ENCODE peak calls at places on chromosomes 4 and X, in seven cellular contexts. E is neuronal stem cell, I is H9, X is mesendoderm, A is IMR-90, U is H1, Q is trophoblast cell. Y is an unnamed sample.

GRCh38 chrX:46485897-46486296 is 59.3 kb downstream of the ZNF674 start:
- DNase-seq in E (no peak), I (peak; percentile 67), X (peak; percentile 26), A (no peak), U (peak; percentile 45), Q (no peak), Y (no peak)

GRCh38 chr4:67558493-67558892 is at the start of gene STAP1:
- DNase-seq in E (no peak), I (no peak), X (no peak), A (no peak), U (no peak), Q (no peak), Y (no peak)

GRCh38 chr4:19969492-19969891 is 282.2 kb upstream of the SLIT2 start:
- DNase-seq in E (no peak), I (no peak), X (peak; percentile 30), A (no peak), U (no peak), Q (no peak), Y (no peak)

GRCh38 chrX:138748480-138748879 is 37.0 kb upstream of the FGF13 start:
- DNase-seq in E (no peak), I (no peak), X (no peak), A (peak; percentile 6), U (no peak), Q (no peak), Y (no peak)

GRCh38 chrX:39301041-39301440 is 499.8 kb downstream of the MID1IP1 start:
- DNase-seq in E (no peak), I (no peak), X (no peak), A (no peak), U (no peak), Q (no peak), Y (no peak)

GRCh38 chr4:127370495-127371069 is 262.2 kb upstream of the INTU start:
- DNase-seq in E (no peak), I (no peak), X (no peak), A (peak; percentile 1), U (no peak), Q (no peak), Y (peak; percentile 54)

GRCh38 chr4:119597377-119597776 is 31.2 kb downstream of the PDE5A start:
- DNase-seq in E (no peak), I (no peak), X (peak; percentile 42), A (peak; percentile 48), U (no peak), Q (no peak), Y (peak; percentile 77)

GRCh38 chr4:721261-722171 is 15.9 kb downstream of the PCGF3 start:
- DNase-seq in E (no peak), I (no peak), X (no peak), A (no peak), U (no peak), Q (no peak), Y (no peak)

GRCh38 chr4:75990129-75990528 is 616 bp downstream of the SDAD1 start:
- DNase-seq in E (no peak), I (no peak), X (no peak), A (peak; percentile 15), U (no peak), Q (no peak), Y (peak; percentile 33)

GRCh38 chrX:105013719-105014118 is 206.8 kb downstream of the TEX13A start:
- DNase-seq in E (no peak), I (no peak), X (no peak), A (no peak), U (no peak), Q (no peak), Y (no peak)

GRCh38 chr4:186593587-186593973 is 38.2 kb upstream of the MTNR1A start:
- DNase-seq in E (no peak), I (no peak), X (peak; percentile 17), A (no peak), U (no peak), Q (no peak), Y (no peak)

DNA sequence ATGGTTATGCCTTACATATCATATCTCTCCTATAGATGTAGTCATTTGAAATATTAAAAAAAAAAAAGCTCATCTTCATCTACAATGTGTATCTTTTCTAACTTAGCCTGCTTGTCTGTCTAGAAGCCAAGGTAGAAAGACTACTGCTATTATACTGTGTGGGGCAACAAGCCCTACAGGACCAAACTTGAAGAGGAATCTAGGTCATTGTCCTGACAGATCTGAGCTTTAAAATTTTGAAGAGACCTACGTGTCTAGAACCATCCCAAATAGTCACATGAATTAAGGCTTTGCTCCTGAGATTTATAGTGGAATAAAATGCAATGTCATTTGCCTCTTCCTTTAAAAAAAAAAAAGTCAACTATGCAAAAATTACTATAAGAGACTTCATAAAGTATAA is 95.8 kb downstream of the PALLD start:
- DNase-seq in E (no peak), I (no peak), X (no peak), A (no peak), U (no peak), Q (no peak), Y (no peak)
- H3K9ac ChIP-seq in E (no peak overlapping the region), I (no peak overlapping the region), X (no peak overlapping the region), A (no peak overlapping the region), U (no peak overlapping the region), Q (no peak overlapping the region), Y (no peak overlapping the region)

GRCh38 chr4:25310066-25310824 is 2.3 kb upstream of the ZCCHC4 start:
- DNase-seq in E (no peak), I (no peak), X (no peak), A (no peak), U (no peak), Q (no peak), Y (no peak)
- H2BK5ac ChIP-seq in E (no peak overlapping the region), I (no peak overlapping the region), X (no peak overlapping the region), A (no peak overlapping the region), U (no peak overlapping the region), Q (no peak overlapping the region), Y (no peak overlapping the region)

GRCh38 chrX:12955882-12956703 is 18.8 kb upstream of the TMSB4X start:
- DNase-seq in E (no peak), I (no peak), X (peak; percentile 67), A (peak; percentile 84), U (no peak), Q (no peak), Y (peak; percentile 91)
- H3K9ac ChIP-seq in E (no peak overlapping the region), I (no peak overlapping the region), X (no peak overlapping the region), A (peak overlapping the region; percentile 67), U (no peak overlapping the region), Q (no peak overlapping the region), Y (peak overlapping the region; percentile 1)

GRCh38 chr4:36292551-36293188 is 11.3 kb downstream of the DTHD1 start:
- DNase-seq in E (no peak), I (no peak), X (no peak), A (no peak), U (no peak), Q (no peak), Y (no peak)
- H2BK5ac ChIP-seq in E (no peak overlapping the region), I (no peak overlapping the region), X (no peak overlapping the region), A (no peak overlapping the region), U (no peak overlapping the region), Q (no peak overlapping the region), Y (no peak overlapping the region)

GRCh38 chr4:7289619-7290018 is 97.3 kb downstream of the SORCS2 start:
- DNase-seq in E (no peak), I (no peak), X (no peak), A (no peak), U (no peak), Q (no peak), Y (no peak)
- H3K9ac ChIP-seq in E (no peak overlapping the region), I (no peak overlapping the region), X (no peak overlapping the region), A (no peak overlapping the region), U (no peak overlapping the region), Q (no peak overlapping the region), Y (no peak overlapping the region)

DNA sequence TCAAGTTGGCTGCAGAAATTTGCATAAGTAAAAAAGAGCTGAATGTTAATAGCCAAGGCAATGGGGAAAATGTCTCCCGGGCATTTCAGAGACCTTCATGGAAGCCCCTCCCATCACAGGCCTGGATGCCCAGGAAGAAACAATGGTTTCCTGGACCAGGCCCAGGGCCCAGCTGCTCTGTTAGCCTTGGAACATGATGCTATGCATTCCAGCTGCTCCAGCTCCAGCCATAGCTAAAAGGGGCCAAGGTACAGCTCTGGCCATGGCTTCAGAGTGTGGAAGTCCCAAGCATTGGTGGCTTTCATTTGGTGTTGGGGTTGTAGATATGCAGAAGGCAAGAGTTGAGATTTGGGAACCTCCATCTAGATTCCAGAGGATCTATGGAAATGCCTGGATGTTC is 508.3 kb downstream of the SPRY1 start:
- DNase-seq in E (no peak), I (no peak), X (no peak), A (no peak), U (no peak), Q (no peak), Y (no peak)
- H2BK5ac ChIP-seq in E (no peak overlapping the region), I (no peak overlapping the region), X (no peak overlapping the region), A (no peak overlapping the region), U (no peak overlapping the region), Q (no peak overlapping the region), Y (no peak overlapping the region)

GRCh38 chr4:5462254-5462835 is 246.0 kb downstream of the EVC2 start:
- DNase-seq in E (no peak), I (no peak), X (no peak), A (no peak), U (peak; percentile 13), Q (no peak), Y (no peak)
- H3K9ac ChIP-seq in E (no peak overlapping the region), I (no peak overlapping the region), X (no peak overlapping the region), A (no peak overlapping the region), U (no peak overlapping the region), Q (no peak overlapping the region), Y (no peak overlapping the region)

GRCh38 chr4:176671532-176671931 is 121.2 kb downstream of the VEGFC start:
- DNase-seq in E (no peak), I (no peak), X (no peak), A (peak; percentile 44), U (no peak), Q (no peak), Y (no peak)

GRCh38 chr4:176664964-176665363 is 127.8 kb downstream of the VEGFC start:
- DNase-seq in E (no peak), I (no peak), X (no peak), A (no peak), U (no peak), Q (no peak), Y (no peak)

DNA sequence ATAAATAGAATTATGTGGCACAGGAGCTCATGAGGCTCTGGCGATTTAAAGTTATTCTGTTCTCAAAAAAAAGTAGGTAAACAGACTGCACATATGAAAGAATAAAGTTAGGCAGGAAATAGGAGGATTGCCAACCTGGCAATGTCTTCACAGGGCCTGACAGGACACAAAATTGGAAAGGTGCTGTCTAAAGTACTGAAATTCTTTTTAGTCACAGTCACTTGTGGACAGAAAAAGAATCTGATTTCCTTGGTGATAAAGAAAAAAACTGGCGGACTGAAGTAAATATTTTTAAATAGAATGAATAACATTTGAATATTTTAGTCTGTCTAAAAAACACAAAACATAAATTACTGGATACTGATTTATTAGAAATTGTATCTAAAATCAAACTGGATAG is 124.4 kb downstream of the VEGFC start:
- DNase-seq in E (no peak), I (no peak), X (no peak), A (no peak), U (no peak), Q (no peak), Y (no peak)
- H2BK5ac ChIP-seq in E (no peak overlapping the region), I (no peak overlapping the region), X (no peak overlapping the region), A (no peak overlapping the region), U (no peak overlapping the region), Q (no peak overlapping the region), Y (no peak overlapping the region)

GRCh38 chr4:4491396-4491893 is 50.4 kb downstream of the STX18 start:
- DNase-seq in E (no peak), I (no peak), X (no peak), A (no peak), U (no peak), Q (no peak), Y (no peak)
- H3K9ac ChIP-seq in E (no peak overlapping the region), I (no peak overlapping the region), X (no peak overlapping the region), A (no peak overlapping the region), U (no peak overlapping the region), Q (no peak overlapping the region), Y (peak overlapping the region; percentile 90)